ENCODE peak calls at places on chromosomes 5 and 9, in eight cellular contexts. One of them, this sample, is unnamed.

GRCh38 chr9:19127881-19128719 is 808 bp upstream of the PLIN2 start:
- DNase-seq in mucosa of gallbladder: peak; percentile 16
- DNase-seq in heart left ventricle: peak; percentile 33
- DNase-seq in AG10803: no peak
- DNase-seq in transverse colon: peak; percentile 31
- DNase-seq in effector CD4-positive, alpha-beta T cell: peak; percentile 5
- DNase-seq in GM04503: no peak
- DNase-seq in NCI-H1105: no peak
- DNase-seq in this sample: no peak

GRCh38 chr9:137705906-137706305 is 87.1 kb downstream of the EHMT1 start:
- DNase-seq in mucosa of gallbladder: no peak
- DNase-seq in heart left ventricle: no peak
- DNase-seq in AG10803: no peak
- DNase-seq in transverse colon: no peak
- DNase-seq in effector CD4-positive, alpha-beta T cell: no peak
- DNase-seq in GM04503: no peak
- DNase-seq in NCI-H1105: no peak
- DNase-seq in this sample: no peak

GRCh38 chr9:15286288-15286834 is 20.7 kb downstream of the TTC39B start:
- DNase-seq in mucosa of gallbladder: no peak
- DNase-seq in heart left ventricle: no peak
- DNase-seq in AG10803: no peak
- DNase-seq in transverse colon: no peak
- DNase-seq in effector CD4-positive, alpha-beta T cell: no peak
- DNase-seq in GM04503: no peak
- DNase-seq in NCI-H1105: no peak
- DNase-seq in this sample: no peak

GRCh38 chr5:65482727-65483473 is 1.2 kb upstream of the ADAMTS6 start:
- DNase-seq in mucosa of gallbladder: no peak
- DNase-seq in heart left ventricle: no peak
- DNase-seq in AG10803: peak; percentile 67
- DNase-seq in transverse colon: no peak
- DNase-seq in effector CD4-positive, alpha-beta T cell: no peak
- DNase-seq in GM04503: no peak
- DNase-seq in NCI-H1105: peak; percentile 13
- DNase-seq in this sample: peak; percentile 31

GRCh38 chr9:5188060-5188707 is 2.7 kb upstream of the INSL6 start:
- DNase-seq in mucosa of gallbladder: no peak
- DNase-seq in heart left ventricle: no peak
- DNase-seq in AG10803: no peak
- DNase-seq in transverse colon: no peak
- DNase-seq in effector CD4-positive, alpha-beta T cell: no peak
- DNase-seq in GM04503: no peak
- DNase-seq in NCI-H1105: no peak
- DNase-seq in this sample: no peak

GRCh38 chr5:37015795-37016666 is 139.5 kb downstream of the NIPBL start:
- DNase-seq in mucosa of gallbladder: no peak
- DNase-seq in heart left ventricle: no peak
- DNase-seq in AG10803: peak; percentile 4
- DNase-seq in transverse colon: no peak
- DNase-seq in effector CD4-positive, alpha-beta T cell: no peak
- DNase-seq in GM04503: no peak
- DNase-seq in NCI-H1105: no peak
- DNase-seq in this sample: no peak

GRCh38 chr5:62385816-62386400 is 17.8 kb downstream of the DIMT1 start:
- DNase-seq in mucosa of gallbladder: no peak
- DNase-seq in heart left ventricle: no peak
- DNase-seq in AG10803: no peak
- DNase-seq in transverse colon: no peak
- DNase-seq in effector CD4-positive, alpha-beta T cell: no peak
- DNase-seq in GM04503: no peak
- DNase-seq in NCI-H1105: no peak
- DNase-seq in this sample: no peak

GRCh38 chr9:111000202-111000601 is 38.1 kb downstream of the LPAR1 start:
- DNase-seq in mucosa of gallbladder: no peak
- DNase-seq in heart left ventricle: no peak
- DNase-seq in AG10803: no peak
- DNase-seq in transverse colon: no peak
- DNase-seq in effector CD4-positive, alpha-beta T cell: no peak
- DNase-seq in GM04503: no peak
- DNase-seq in NCI-H1105: no peak
- DNase-seq in this sample: no peak

GRCh38 chr5:83608122-83608521 is 112.5 kb downstream of the HAPLN1 start:
- DNase-seq in mucosa of gallbladder: peak; percentile 19
- DNase-seq in heart left ventricle: peak; percentile 20
- DNase-seq in AG10803: peak; percentile 47
- DNase-seq in transverse colon: peak; percentile 7
- DNase-seq in effector CD4-positive, alpha-beta T cell: no peak
- DNase-seq in GM04503: no peak
- DNase-seq in NCI-H1105: peak; percentile 15
- DNase-seq in this sample: peak; percentile 7

GRCh38 chr9:89786650-89787049 is 181.8 kb downstream of the GADD45G start:
- DNase-seq in mucosa of gallbladder: peak; percentile 61
- DNase-seq in heart left ventricle: no peak
- DNase-seq in AG10803: no peak
- DNase-seq in transverse colon: peak; percentile 39
- DNase-seq in effector CD4-positive, alpha-beta T cell: no peak
- DNase-seq in GM04503: no peak
- DNase-seq in NCI-H1105: no peak
- DNase-seq in this sample: no peak

GRCh38 chr9:693460-694390 is 147.8 kb upstream of the DMRT1 start:
- DNase-seq in mucosa of gallbladder: peak; percentile 66
- DNase-seq in heart left ventricle: peak; percentile 76
- DNase-seq in AG10803: peak; percentile 93
- DNase-seq in transverse colon: peak; percentile 32
- DNase-seq in effector CD4-positive, alpha-beta T cell: no peak
- DNase-seq in GM04503: peak; percentile 85
- DNase-seq in NCI-H1105: no peak
- DNase-seq in this sample: no peak

GRCh38 chr5:137316346-137316736 is 182.8 kb downstream of the SPOCK1 start:
- DNase-seq in mucosa of gallbladder: no peak
- DNase-seq in heart left ventricle: no peak
- DNase-seq in AG10803: no peak
- DNase-seq in transverse colon: no peak
- DNase-seq in effector CD4-positive, alpha-beta T cell: no peak
- DNase-seq in GM04503: no peak
- DNase-seq in NCI-H1105: no peak
- DNase-seq in this sample: no peak

GRCh38 chr5:123530728-123531127 is 18.8 kb downstream of the CSNK1G3 start:
- DNase-seq in mucosa of gallbladder: no peak
- DNase-seq in heart left ventricle: no peak
- DNase-seq in AG10803: no peak
- DNase-seq in transverse colon: no peak
- DNase-seq in effector CD4-positive, alpha-beta T cell: no peak
- DNase-seq in GM04503: no peak
- DNase-seq in NCI-H1105: no peak
- DNase-seq in this sample: no peak

GRCh38 chr5:146751781-146752401 is 126.7 kb downstream of the PPP2R2B start:
- DNase-seq in mucosa of gallbladder: peak; percentile 15
- DNase-seq in heart left ventricle: no peak
- DNase-seq in AG10803: no peak
- DNase-seq in transverse colon: peak; percentile 25
- DNase-seq in effector CD4-positive, alpha-beta T cell: peak; percentile 9
- DNase-seq in GM04503: no peak
- DNase-seq in NCI-H1105: no peak
- DNase-seq in this sample: no peak

GRCh38 chr5:40958811-40959210 is 49.5 kb downstream of the C7 start:
- DNase-seq in mucosa of gallbladder: no peak
- DNase-seq in heart left ventricle: no peak
- DNase-seq in AG10803: no peak
- DNase-seq in transverse colon: no peak
- DNase-seq in effector CD4-positive, alpha-beta T cell: no peak
- DNase-seq in GM04503: no peak
- DNase-seq in NCI-H1105: no peak
- DNase-seq in this sample: no peak

GRCh38 chr5:129971684-129972083 is 67.4 kb downstream of the CHSY3 start:
- DNase-seq in mucosa of gallbladder: no peak
- DNase-seq in heart left ventricle: no peak
- DNase-seq in AG10803: peak; percentile 66
- DNase-seq in transverse colon: no peak
- DNase-seq in effector CD4-positive, alpha-beta T cell: no peak
- DNase-seq in GM04503: peak; percentile 59
- DNase-seq in NCI-H1105: no peak
- DNase-seq in this sample: no peak

GRCh38 chr9:125932012-125932411 is 184.8 kb downstream of the PBX3 start:
- DNase-seq in mucosa of gallbladder: peak; percentile 24
- DNase-seq in heart left ventricle: peak; percentile 39
- DNase-seq in AG10803: peak; percentile 99
- DNase-seq in transverse colon: peak; percentile 18
- DNase-seq in effector CD4-positive, alpha-beta T cell: no peak
- DNase-seq in GM04503: peak; percentile 99
- DNase-seq in NCI-H1105: no peak
- DNase-seq in this sample: no peak

GRCh38 chr5:151577566-151577965 is 13.6 kb downstream of the FAT2 start:
- DNase-seq in mucosa of gallbladder: no peak
- DNase-seq in heart left ventricle: no peak
- DNase-seq in AG10803: no peak
- DNase-seq in transverse colon: no peak
- DNase-seq in effector CD4-positive, alpha-beta T cell: no peak
- DNase-seq in GM04503: no peak
- DNase-seq in NCI-H1105: no peak
- DNase-seq in this sample: no peak

GRCh38 chr5:81751836-81752643 is 1.1 kb upstream of the SSBP2 start:
- DNase-seq in mucosa of gallbladder: peak; percentile 16
- DNase-seq in heart left ventricle: no peak
- DNase-seq in AG10803: peak; percentile 41
- DNase-seq in transverse colon: no peak
- DNase-seq in effector CD4-positive, alpha-beta T cell: no peak
- DNase-seq in GM04503: no peak
- DNase-seq in NCI-H1105: no peak
- DNase-seq in this sample: no peak

GRCh38 chr5:124408738-124409453 is 337.5 kb downstream of the ZNF608 start:
- DNase-seq in mucosa of gallbladder: no peak
- DNase-seq in heart left ventricle: no peak
- DNase-seq in AG10803: peak; percentile 14
- DNase-seq in transverse colon: no peak
- DNase-seq in effector CD4-positive, alpha-beta T cell: no peak
- DNase-seq in GM04503: no peak
- DNase-seq in NCI-H1105: no peak
- DNase-seq in this sample: no peak

GRCh38 chr5:135497971-135498661 is 37.6 kb downstream of the NEUROG1 start:
- DNase-seq in mucosa of gallbladder: no peak
- DNase-seq in heart left ventricle: no peak
- DNase-seq in AG10803: no peak
- DNase-seq in transverse colon: no peak
- DNase-seq in effector CD4-positive, alpha-beta T cell: no peak
- DNase-seq in GM04503: no peak
- DNase-seq in NCI-H1105: no peak
- DNase-seq in this sample: no peak

GRCh38 chr9:7358876-7359275 is 440.7 kb downstream of the DMAC1 start:
- DNase-seq in mucosa of gallbladder: no peak
- DNase-seq in heart left ventricle: no peak
- DNase-seq in AG10803: no peak
- DNase-seq in transverse colon: no peak
- DNase-seq in effector CD4-positive, alpha-beta T cell: no peak
- DNase-seq in GM04503: no peak
- DNase-seq in NCI-H1105: no peak
- DNase-seq in this sample: peak; percentile 23

GRCh38 chr5:10562202-10563131 is 1.4 kb upstream of the ANKRD33B start:
- DNase-seq in mucosa of gallbladder: no peak
- DNase-seq in heart left ventricle: no peak
- DNase-seq in AG10803: no peak
- DNase-seq in transverse colon: no peak
- DNase-seq in effector CD4-positive, alpha-beta T cell: no peak
- DNase-seq in GM04503: no peak
- DNase-seq in NCI-H1105: no peak
- DNase-seq in this sample: no peak

GRCh38 chr5:154159343-154159742 is 31.2 kb upstream of the GALNT10 start:
- DNase-seq in mucosa of gallbladder: no peak
- DNase-seq in heart left ventricle: no peak
- DNase-seq in AG10803: peak; percentile 41
- DNase-seq in transverse colon: no peak
- DNase-seq in effector CD4-positive, alpha-beta T cell: no peak
- DNase-seq in GM04503: no peak
- DNase-seq in NCI-H1105: no peak
- DNase-seq in this sample: no peak

GRCh38 chr9:126114850-126115460 is 211.7 kb upstream of the MVB12B start:
- DNase-seq in mucosa of gallbladder: no peak
- DNase-seq in heart left ventricle: no peak
- DNase-seq in AG10803: no peak
- DNase-seq in transverse colon: no peak
- DNase-seq in effector CD4-positive, alpha-beta T cell: no peak
- DNase-seq in GM04503: no peak
- DNase-seq in NCI-H1105: no peak
- DNase-seq in this sample: no peak

GRCh38 chr9:111298831-111299603 is 31.0 kb downstream of the OR2K2 start:
- DNase-seq in mucosa of gallbladder: peak; percentile 26
- DNase-seq in heart left ventricle: peak; percentile 26
- DNase-seq in AG10803: peak; percentile 77
- DNase-seq in transverse colon: peak; percentile 11
- DNase-seq in effector CD4-positive, alpha-beta T cell: no peak
- DNase-seq in GM04503: no peak
- DNase-seq in NCI-H1105: peak; percentile 2
- DNase-seq in this sample: no peak

GRCh38 chr5:60366489-60366888 is 333.5 kb downstream of the DEPDC1B start:
- DNase-seq in mucosa of gallbladder: no peak
- DNase-seq in heart left ventricle: no peak
- DNase-seq in AG10803: no peak
- DNase-seq in transverse colon: no peak
- DNase-seq in effector CD4-positive, alpha-beta T cell: no peak
- DNase-seq in GM04503: no peak
- DNase-seq in NCI-H1105: no peak
- DNase-seq in this sample: no peak

GRCh38 chr9:108622467-108622866 is 233.3 kb downstream of the ACTL7B start:
- DNase-seq in mucosa of gallbladder: no peak
- DNase-seq in heart left ventricle: no peak
- DNase-seq in AG10803: peak; percentile 71
- DNase-seq in transverse colon: no peak
- DNase-seq in effector CD4-positive, alpha-beta T cell: no peak
- DNase-seq in GM04503: peak; percentile 61
- DNase-seq in NCI-H1105: no peak
- DNase-seq in this sample: no peak

GRCh38 chr5:1036504-1037122 is 28.0 kb downstream of the NKD2 start:
- DNase-seq in mucosa of gallbladder: no peak
- DNase-seq in heart left ventricle: no peak
- DNase-seq in AG10803: no peak
- DNase-seq in transverse colon: no peak
- DNase-seq in effector CD4-positive, alpha-beta T cell: no peak
- DNase-seq in GM04503: no peak
- DNase-seq in NCI-H1105: no peak
- DNase-seq in this sample: no peak

GRCh38 chr9:120284796-120285195 is 295.2 kb downstream of the CDK5RAP2 start:
- DNase-seq in mucosa of gallbladder: no peak
- DNase-seq in heart left ventricle: no peak
- DNase-seq in AG10803: no peak
- DNase-seq in transverse colon: no peak
- DNase-seq in effector CD4-positive, alpha-beta T cell: no peak
- DNase-seq in GM04503: no peak
- DNase-seq in NCI-H1105: no peak
- DNase-seq in this sample: no peak